ENCODE peak calls at places on chromosome 12, in four cellular contexts. B is IMR-90, M is GM12878, C is HepG2. U is an unnamed sample.

GRCh38 chr12:113439606-113440030 is 17.4 kb downstream of the SDSL start:
- DNase-seq in B (peak), M (no peak), C (peak), U (peak)

GRCh38 chr12:7749442-7749841 is 2.3 kb upstream of the CLEC4C start:
- DNase-seq in B (no peak), M (no peak), C (no peak), U (no peak)

GRCh38 chr12:96371787-96372699 is 28.2 kb downstream of the CDK17 start:
- DNase-seq in B (no peak), M (no peak), C (no peak), U (no peak)

GRCh38 chr12:11650697-11651281 is 1.3 kb downstream of the ETV6 start:
- DNase-seq in B (peak), M (peak), C (peak), U (no peak)

GRCh38 chr12:4307593-4308333 is 13.2 kb upstream of the TIGAR start:
- DNase-seq in B (peak), M (no peak), C (peak), U (peak)

GRCh38 chr12:55673638-55674037 is 34.1 kb downstream of the ITGA7 start:
- DNase-seq in B (no peak), M (peak), C (no peak), U (no peak)

GRCh38 chr12:65649126-65649525 is 175.2 kb upstream of the HMGA2 start:
- DNase-seq in B (peak), M (no peak), C (no peak), U (no peak)

GRCh38 chr12:69698769-69699540 is at the start of gene BEST3:
- DNase-seq in B (no peak), M (no peak), C (no peak), U (no peak)

GRCh38 chr12:111192657-111193056 is 176.2 kb downstream of the PHETA1 start:
- DNase-seq in B (no peak), M (no peak), C (no peak), U (no peak)

GRCh38 chr12:81208193-81208946 is 130.5 kb downstream of the ACSS3 start:
- DNase-seq in B (no peak), M (no peak), C (peak), U (no peak)

GRCh38 chr12:71208053-71208685 is 50.4 kb upstream of the TSPAN8 start:
- DNase-seq in B (no peak), M (no peak), C (no peak), U (no peak)

GRCh38 chr12:39272934-39273770 is 169.8 kb downstream of the KIF21A start:
- DNase-seq in B (peak), M (no peak), C (peak), U (peak)

GRCh38 chr12:12018454-12018853 is 52.3 kb upstream of the BCL2L14 start:
- DNase-seq in B (peak), M (no peak), C (no peak), U (no peak)

GRCh38 chr12:112096667-112097066 is 11.9 kb downstream of the NAA25 start:
- DNase-seq in B (peak), M (no peak), C (no peak), U (peak)

GRCh38 chr12:130266751-130267150 is 70.9 kb upstream of the PIWIL1 start:
- DNase-seq in B (no peak), M (no peak), C (no peak), U (no peak)

GRCh38 chr12:96238336-96239031 is 44.3 kb downstream of the ELK3 start:
- DNase-seq in B (no peak), M (no peak), C (no peak), U (no peak)

GRCh38 chr12:49962861-49963765 is 1.4 kb downstream of the AQP5 start:
- DNase-seq in B (no peak), M (no peak), C (no peak), U (no peak)

GRCh38 chr12:57154076-57154475 is 6.7 kb upstream of the LRP1-AS start:
- DNase-seq in B (no peak), M (no peak), C (no peak), U (no peak)

GRCh38 chr12:57319678-57320469 is 68.9 kb upstream of the STAC3 start:
- DNase-seq in B (no peak), M (no peak), C (no peak), U (peak)

GRCh38 chr12:85733441-85733840 is 102.8 kb downstream of the RASSF9 start:
- DNase-seq in B (peak), M (no peak), C (no peak), U (no peak)

GRCh38 chr12:91155990-91156389 is 26.6 kb downstream of the DCN start:
- DNase-seq in B (no peak), M (no peak), C (no peak), U (no peak)

GRCh38 chr12:115767921-115768320 is 509.6 kb downstream of the MED13L start:
- DNase-seq in B (no peak), M (no peak), C (no peak), U (no peak)

DNA sequence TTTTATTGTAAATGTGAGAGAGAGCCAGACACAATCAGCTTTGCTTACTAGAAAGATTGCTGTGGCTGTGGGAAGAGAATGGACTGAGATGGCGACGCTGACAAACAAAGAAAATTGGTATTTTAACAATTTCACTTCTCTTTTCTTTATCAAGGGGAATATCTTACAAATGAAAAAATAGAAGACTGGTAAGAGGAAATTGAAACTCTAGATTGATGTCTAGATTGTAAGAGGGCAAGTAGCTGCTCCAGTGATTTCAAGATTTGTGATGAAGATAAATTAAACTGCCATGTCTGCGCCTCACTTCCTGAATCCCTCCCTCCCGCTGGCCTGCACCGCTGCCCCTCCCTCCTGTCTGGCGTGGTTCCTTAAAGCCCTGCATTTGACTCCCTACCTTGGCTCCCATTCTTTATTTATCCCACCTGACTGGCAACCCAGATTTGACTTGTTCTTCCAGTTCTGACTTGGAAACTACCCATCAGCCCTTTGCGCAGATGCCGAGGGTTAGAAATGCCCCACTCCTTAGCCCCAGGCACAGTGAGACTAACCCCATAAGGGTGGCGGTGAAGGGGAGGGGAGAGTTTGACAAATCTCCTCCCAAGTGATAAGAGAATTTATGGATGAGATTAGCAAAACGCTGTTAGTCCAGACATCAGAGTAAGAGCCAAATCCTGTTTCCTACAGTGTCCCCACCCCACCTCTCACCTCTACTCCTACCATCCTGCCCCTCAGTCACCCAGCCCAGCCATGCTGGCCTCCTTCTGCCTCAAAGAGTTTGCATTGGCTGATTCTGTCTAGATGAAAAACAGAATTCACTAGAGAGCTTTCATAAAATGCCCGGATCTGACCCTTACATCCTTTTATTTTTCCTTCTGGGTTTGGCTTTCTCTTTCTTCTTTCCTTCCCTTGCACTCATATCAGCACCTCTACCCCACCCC is 125.3 kb upstream of the ATF7IP start:
- DNase-seq in B (no peak), M (peak), C (no peak), U (no peak)
- TF ChIP-seq USF2 in B (no peak), M (no peak), C (no peak), U (no peak)

GRCh38 chr12:88238406-88238805 is 96.3 kb downstream of the TMTC3 start:
- DNase-seq in B (no peak), M (no peak), C (no peak), U (no peak)

GRCh38 chr12:88243886-88244491 is 101.9 kb downstream of the TMTC3 start:
- DNase-seq in B (no peak), M (no peak), C (no peak), U (no peak)

GRCh38 chr12:88245905-88246304 is 103.8 kb downstream of the TMTC3 start:
- DNase-seq in B (no peak), M (no peak), C (no peak), U (no peak)

GRCh38 chr12:88242939-88243338 is 100.8 kb downstream of the TMTC3 start:
- DNase-seq in B (no peak), M (no peak), C (no peak), U (no peak)

DNA sequence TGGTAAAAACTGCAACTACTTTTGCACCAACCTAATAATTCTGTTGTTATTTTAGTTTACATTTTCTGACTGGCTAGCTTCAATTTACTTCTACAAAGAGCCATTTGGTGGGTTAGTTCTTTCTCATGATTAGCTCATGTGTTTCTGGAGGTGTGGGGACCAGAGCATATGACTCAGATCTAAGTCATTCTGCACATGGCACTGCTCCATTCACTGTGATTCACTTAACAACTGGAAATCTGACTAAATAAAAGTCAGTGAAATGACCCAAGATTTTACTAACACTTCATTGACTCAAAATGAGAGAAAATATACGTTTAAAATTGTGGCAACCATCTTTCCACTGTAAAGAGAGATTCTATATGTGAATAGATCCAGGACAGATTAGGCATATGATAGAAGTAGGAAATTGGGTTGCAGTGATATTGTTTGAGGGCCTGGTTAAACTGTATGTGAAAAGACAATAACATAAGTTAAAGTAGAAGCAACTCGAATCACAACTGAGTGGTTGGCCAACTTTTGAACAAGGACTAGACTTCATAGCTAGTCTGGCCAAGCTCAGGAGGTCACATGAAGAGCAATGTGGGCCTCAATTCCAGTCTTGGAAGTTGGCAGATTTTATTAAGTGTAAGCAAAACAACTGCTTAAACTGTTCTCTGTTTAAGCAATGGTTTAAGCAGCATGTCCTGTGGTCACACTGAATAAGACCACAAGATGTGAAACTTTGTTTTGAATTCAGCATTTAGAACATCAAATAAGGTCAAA is 100.2 kb downstream of the TMTC3 start:
- DNase-seq in B (peak), M (no peak), C (no peak), U (no peak)
- TF ChIP-seq MXI1 in B (no peak), M (no peak), C (no peak), U (no peak)

DNA sequence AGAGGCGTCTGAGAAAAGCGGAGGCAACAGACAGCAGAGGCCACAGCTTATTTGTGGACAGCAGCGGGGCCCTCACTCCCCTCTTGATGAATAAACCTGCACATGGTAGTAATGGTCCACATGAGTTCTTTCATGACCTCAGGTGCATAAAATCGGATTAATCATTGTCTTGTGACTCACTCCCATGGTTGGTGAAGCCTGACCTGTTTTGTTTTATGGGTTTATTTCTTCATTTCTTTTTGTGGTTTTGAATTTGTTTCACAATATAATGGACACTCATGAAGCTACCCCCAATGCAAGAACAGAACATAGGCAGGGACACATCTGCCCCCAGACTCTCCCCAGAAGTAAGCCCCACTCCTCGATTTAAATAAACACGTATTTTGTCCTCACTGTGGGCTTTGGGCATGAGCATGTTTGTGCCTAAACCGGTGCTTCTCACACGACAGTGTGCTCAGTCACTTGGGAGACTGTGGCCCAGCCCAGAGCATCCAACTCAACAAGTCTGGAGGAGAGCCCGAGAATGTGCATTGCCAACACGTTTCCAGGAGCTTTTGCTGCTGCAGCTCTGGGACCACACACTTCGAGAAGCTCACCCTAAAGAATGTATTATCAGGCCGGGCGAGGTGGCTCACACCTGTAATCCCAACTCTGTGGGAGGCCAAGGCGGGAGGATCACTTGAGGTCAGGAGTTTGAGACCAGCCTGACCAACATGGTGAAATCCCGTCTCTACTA is 116.1 kb downstream of the SCARB1 start:
- DNase-seq in B (peak), M (peak), C (peak), U (no peak)
- TF ChIP-seq USF2 in B (no peak), M (no peak), C (no peak), U (no peak)

DNA sequence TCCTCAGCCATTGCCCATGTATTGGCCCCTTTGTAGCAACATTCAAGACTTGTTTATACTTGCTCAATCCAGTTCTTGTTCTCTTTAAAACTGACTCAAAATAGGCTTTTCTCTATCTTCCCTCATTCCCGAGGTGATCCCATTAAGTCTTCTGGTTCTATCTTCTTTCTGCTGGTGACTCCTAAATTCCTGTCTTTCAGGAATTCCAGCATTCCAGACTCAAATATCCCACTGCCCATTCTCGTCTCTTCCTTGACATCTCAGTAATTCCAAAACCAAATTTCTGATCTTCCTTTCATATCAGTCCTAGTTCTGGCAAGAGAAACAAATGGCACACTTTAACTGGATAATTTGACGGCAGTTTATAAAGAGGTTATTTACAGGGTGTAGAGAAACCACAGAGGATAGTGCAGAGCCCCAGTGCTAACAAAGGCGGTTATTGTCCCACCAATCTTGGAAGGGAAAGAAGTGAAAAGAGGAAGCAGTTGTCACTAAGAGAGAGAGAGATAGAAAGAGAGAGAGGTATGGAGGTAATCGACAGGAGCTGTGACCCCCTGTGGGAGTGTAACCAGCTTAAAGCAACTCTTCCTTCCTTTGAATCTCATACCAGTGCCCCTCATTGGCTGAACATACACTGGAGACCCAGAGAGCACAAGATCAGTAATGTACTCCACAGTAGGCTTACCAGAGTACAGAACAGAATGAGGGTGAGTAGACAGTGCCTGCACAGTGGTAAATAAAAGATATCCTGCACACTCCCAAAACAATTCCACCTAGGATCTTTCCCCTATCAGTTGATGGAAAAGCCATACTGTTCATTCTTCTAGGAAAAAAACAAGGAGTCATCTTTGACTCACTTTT is 177.6 kb upstream of the LMNTD1 start:
- DNase-seq in B (no peak), M (no peak), C (no peak), U (no peak)
- TF ChIP-seq MXI1 in B (no peak), M (no peak), C (no peak), U (no peak)

GRCh38 chr12:94983321-94983720 is 20.2 kb downstream of the NDUFA12 start:
- DNase-seq in B (peak), M (no peak), C (no peak), U (no peak)

GRCh38 chr12:94982456-94982855 is 21.0 kb downstream of the NDUFA12 start:
- DNase-seq in B (no peak), M (no peak), C (no peak), U (no peak)

GRCh38 chr12:94977766-94978468 is 25.6 kb downstream of the NDUFA12 start:
- DNase-seq in B (no peak), M (no peak), C (no peak), U (no peak)

GRCh38 chr12:94979941-94980340 is 23.6 kb downstream of the NDUFA12 start:
- DNase-seq in B (no peak), M (no peak), C (no peak), U (no peak)

GRCh38 chr12:94980577-94980976 is 22.9 kb downstream of the NDUFA12 start:
- DNase-seq in B (peak), M (no peak), C (no peak), U (no peak)
- TF ChIP-seq USF2 in B (no peak), M (no peak), C (no peak), U (no peak)

U was measured in K562.